ENCODE peak calls at places on chromosomes 5 and 9, in seven cellular contexts. B is osteocyte, Y is body of pancreas, F is AG09309, Z is left ventricle myocardium inferior, J is RWPE1, Q is right lobe of liver. W is an unnamed sample.

GRCh38 chr5:157516626-157517325 is 56.8 kb downstream of the NIPAL4 start:
- DNase-seq in B (no peak), Y (peak), Q (no peak), J (peak), Z (peak), F (peak), W (no peak)

GRCh38 chr9:110729628-110730027 is 61.0 kb downstream of the MUSK start:
- DNase-seq in Z (no peak), B (no peak), Y (no peak), F (no peak), Q (no peak), J (no peak), W (no peak)

GRCh38 chr9:116924462-116925110 is 237.5 kb downstream of the TRIM32 start:
- DNase-seq in Z (no peak), F (no peak), B (no peak), Q (no peak), Y (no peak), J (no peak), W (no peak)

GRCh38 chr9:127684576-127684975 is 22.2 kb upstream of the CFAP157 start:
- DNase-seq in Y (no peak), B (no peak), Q (no peak), Z (no peak), J (peak), F (no peak), W (no peak)

GRCh38 chr9:17906841-17907779 is 328.2 kb downstream of the SH3GL2 start:
- DNase-seq in J (no peak), B (no peak), F (no peak), Z (no peak), Y (no peak), Q (peak), W (peak)

GRCh38 chr5:111704452-111705085 is 52.4 kb downstream of the NREP start:
- DNase-seq in B (no peak), J (no peak), Y (no peak), F (no peak), Q (no peak), Z (no peak), W (no peak)

GRCh38 chr9:8717146-8717545 is 917.6 kb upstream of the DMAC1 start:
- DNase-seq in Z (no peak), J (no peak), Y (no peak), B (no peak), Q (no peak), F (no peak), W (no peak)

GRCh38 chr9:129131300-129132145 is 20.3 kb downstream of the PTPA start:
- DNase-seq in B (peak), Z (peak), Y (peak), J (peak), F (no peak), Q (peak), W (peak)

GRCh38 chr5:146744358-146744757 is 134.2 kb downstream of the PPP2R2B start:
- DNase-seq in B (no peak), Z (no peak), J (no peak), F (no peak), Y (no peak), Q (no peak), W (no peak)

GRCh38 chr5:80885698-80886000 is 74.5 kb upstream of the RASGRF2 start:
- DNase-seq in Z (no peak), Y (no peak), F (no peak), Q (no peak), B (no peak), J (no peak), W (no peak)

GRCh38 chr9:127423591-127423933 is 620 bp upstream of the ZNF79 start:
- DNase-seq in F (no peak), B (no peak), Z (no peak), Y (no peak), J (peak), Q (no peak), W (no peak)

GRCh38 chr5:55904152-55904551 is 53.0 kb downstream of the IL31RA start:
- DNase-seq in Y (no peak), J (no peak), Q (no peak), B (no peak), F (no peak), Z (peak), W (no peak)

GRCh38 chr5:133489632-133490031 is 122.7 kb downstream of the FSTL4 start:
- DNase-seq in J (peak), B (peak), Z (no peak), F (no peak), Y (no peak), Q (no peak), W (no peak)

GRCh38 chr5:76689321-76690026 is 26.5 kb upstream of the F2R start:
- DNase-seq in B (no peak), Z (no peak), J (peak), Q (no peak), F (peak), Y (no peak), W (no peak)

GRCh38 chr5:36662291-36662851 is 56.0 kb downstream of the SLC1A3 start:
- DNase-seq in F (no peak), B (no peak), J (no peak), Y (no peak), Q (no peak), Z (no peak), W (no peak)

GRCh38 chr9:112050544-112051475 is 124.3 kb downstream of the SUSD1 start:
- DNase-seq in Z (no peak), J (peak), Q (no peak), Y (peak), B (no peak), F (peak), W (no peak)

GRCh38 chr9:1001838-1002237 is 25.4 kb downstream of the DMRT3 start:
- DNase-seq in F (no peak), Y (no peak), B (no peak), J (no peak), Z (no peak), Q (no peak), W (no peak)

GRCh38 chr5:71925608-71926091 is 181.6 kb upstream of the MAP1B start:
- DNase-seq in Z (peak), F (no peak), Y (no peak), J (no peak), B (no peak), Q (no peak), W (no peak)

DNA sequence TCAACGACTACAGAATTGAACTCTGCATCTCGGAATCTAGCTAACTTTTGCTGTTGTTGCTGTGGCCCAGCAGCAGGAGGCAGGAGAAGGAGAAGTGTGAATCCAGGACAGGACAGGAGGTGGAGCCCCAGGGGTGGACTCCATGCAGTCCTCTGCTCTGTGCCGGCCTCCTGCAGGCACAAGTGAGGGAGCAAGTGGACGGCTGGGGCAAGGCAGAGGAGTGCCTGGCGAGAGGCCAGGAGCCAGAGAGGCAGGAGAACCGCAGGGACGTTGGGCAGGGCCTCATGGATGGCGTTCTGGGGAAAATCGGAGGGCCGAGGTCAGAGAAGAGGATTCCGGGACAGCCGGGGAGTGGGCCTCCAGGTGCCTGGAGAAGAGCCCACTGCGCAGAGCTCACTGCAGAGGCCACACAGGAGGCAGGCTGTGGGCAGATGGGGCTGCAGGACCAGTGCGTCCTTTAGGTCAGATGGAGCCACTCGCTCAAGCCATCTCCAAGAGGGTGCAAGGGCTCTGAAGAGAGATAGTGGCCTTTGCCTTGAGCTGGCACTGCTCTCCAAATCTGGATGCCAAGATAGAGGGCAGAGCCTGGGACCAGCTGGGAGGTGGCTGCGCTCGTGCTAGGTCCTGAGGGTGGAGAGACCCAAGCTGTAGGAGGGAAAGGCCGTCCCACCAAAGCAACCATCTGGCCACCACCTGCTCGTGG is 214.0 kb downstream of the FANCC start:
- DNase-seq in F (no peak), Q (no peak), J (no peak), B (no peak), Y (no peak), Z (peak), W (no peak)
- TF ChIP-seq CTCF in F (no peak), Q (no peak), J (no peak), B (no peak), Y (no peak), Z (no peak), W (no peak)

GRCh38 chr5:113825143-113825542 is 311.6 kb downstream of the YTHDC2 start:
- DNase-seq in Q (no peak), Z (no peak), J (no peak), B (no peak), Y (no peak), F (no peak), W (no peak)

GRCh38 chr5:113824307-113824706 is 310.8 kb downstream of the YTHDC2 start:
- DNase-seq in Z (no peak), J (no peak), B (no peak), Q (no peak), Y (no peak), F (no peak), W (no peak)
- TF ChIP-seq CTCF in Z (no peak), J (no peak), B (no peak), Q (no peak), Y (no peak), F (no peak), W (peak)

DNA sequence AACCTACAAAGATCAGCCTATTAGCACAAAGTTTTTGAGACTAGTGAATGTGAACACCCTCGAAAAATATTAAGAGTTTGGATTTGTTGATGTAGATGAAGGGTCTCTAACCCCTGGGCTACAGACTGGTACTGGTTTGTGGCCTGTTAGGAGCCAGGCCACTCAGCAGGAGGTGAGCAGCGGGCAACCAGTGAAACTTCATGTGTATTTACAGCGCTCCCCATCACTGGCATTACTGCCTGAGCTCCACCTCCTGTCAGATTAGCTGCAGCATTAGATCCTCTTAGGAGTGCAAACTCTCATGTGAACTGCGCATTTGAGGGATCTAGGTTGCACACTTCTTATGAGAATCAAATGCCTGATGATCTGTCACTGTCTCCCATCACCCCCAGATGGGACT is 11.2 kb upstream of the PAM start:
- DNase-seq in Y (no peak), J (no peak), Q (no peak), B (no peak), Z (no peak), F (no peak), W (no peak)
- TF ChIP-seq CTCF in Y (no peak), J (no peak), Q (no peak), B (no peak), Z (no peak), F (no peak), W (no peak)

GRCh38 chr5:140260089-140260656 is 42.7 kb downstream of the PFDN1 start:
- DNase-seq in Z (no peak), F (no peak), Q (no peak), B (no peak), Y (no peak), J (no peak), W (no peak)

GRCh38 chr5:140262839-140263238 is 40.1 kb downstream of the PFDN1 start:
- DNase-seq in Y (no peak), Z (no peak), Q (no peak), B (no peak), F (no peak), J (no peak), W (no peak)

GRCh38 chr5:140259509-140259908 is 43.4 kb downstream of the PFDN1 start:
- DNase-seq in Z (no peak), B (no peak), Q (no peak), Y (no peak), J (peak), F (no peak), W (no peak)

GRCh38 chr5:140262221-140262620 is 40.7 kb downstream of the PFDN1 start:
- DNase-seq in Z (no peak), B (no peak), Y (no peak), Q (no peak), F (no peak), J (no peak), W (no peak)

GRCh38 chr5:140261403-140262171 is 41.3 kb downstream of the PFDN1 start:
- DNase-seq in Q (peak), J (peak), B (no peak), F (peak), Z (peak), Y (peak), W (no peak)
- TF ChIP-seq CTCF in Q (no peak), J (no peak), B (no peak), F (no peak), Z (peak), Y (peak), W (no peak)

W was measured in progenitor cell of endocrine pancreas.